ENCODE peak calls at places on chromosomes 1 and 21, in four cellular contexts. One of them, this sample, is unnamed.

GRCh38 chr1:51327386-51327785 is 3.0 kb downstream of the TTC39A start:
- DNase-seq in GM20000: no peak
- DNase-seq in nephron progenitor cell: no peak
- DNase-seq in spleen: no peak
- DNase-seq in this sample: no peak

GRCh38 chr21:41345934-41346685 is 15.7 kb upstream of the MX2 start:
- DNase-seq in GM20000: no peak
- DNase-seq in spleen: no peak
- DNase-seq in nephron progenitor cell: no peak
- DNase-seq in this sample: no peak

GRCh38 chr1:118862755-118863154 is 125.4 kb downstream of the TBX15 start:
- DNase-seq in spleen: no peak
- DNase-seq in nephron progenitor cell: no peak
- DNase-seq in GM20000: no peak
- DNase-seq in this sample: no peak

GRCh38 chr1:71434240-71434639 is 353.4 kb upstream of the ZRANB2 start:
- DNase-seq in spleen: no peak
- DNase-seq in GM20000: no peak
- DNase-seq in nephron progenitor cell: no peak
- DNase-seq in this sample: no peak

GRCh38 chr1:184461321-184461720 is 74.5 kb downstream of the C1orf21 start:
- DNase-seq in nephron progenitor cell: no peak
- DNase-seq in spleen: no peak
- DNase-seq in GM20000: no peak
- DNase-seq in this sample: no peak

GRCh38 chr1:44105810-44106209 is 12.8 kb upstream of the KLF17 start:
- DNase-seq in spleen: no peak
- DNase-seq in GM20000: no peak
- DNase-seq in nephron progenitor cell: no peak
- DNase-seq in this sample: no peak

GRCh38 chr1:230857822-230858221 is 10.5 kb downstream of the C1orf198 start:
- DNase-seq in spleen: no peak
- DNase-seq in nephron progenitor cell: no peak
- DNase-seq in GM20000: no peak
- DNase-seq in this sample: no peak

GRCh38 chr1:43991200-43991475 is 261 bp upstream of the CCDC24 start:
- DNase-seq in spleen: no peak
- DNase-seq in GM20000: no peak
- DNase-seq in nephron progenitor cell: no peak
- DNase-seq in this sample: no peak

GRCh38 chr1:94304553-94304952 is 67.2 kb upstream of the ARHGAP29 start:
- DNase-seq in spleen: no peak
- DNase-seq in GM20000: no peak
- DNase-seq in nephron progenitor cell: no peak
- DNase-seq in this sample: no peak

GRCh38 chr1:117606608-117607261 is 887 bp downstream of the TENT5C start:
- DNase-seq in GM20000: peak
- DNase-seq in nephron progenitor cell: peak
- DNase-seq in spleen: peak
- DNase-seq in this sample: peak

GRCh38 chr1:203146537-203146936 is 19.0 kb downstream of the ADORA1 start:
- DNase-seq in spleen: no peak
- DNase-seq in nephron progenitor cell: no peak
- DNase-seq in GM20000: no peak
- DNase-seq in this sample: no peak

GRCh38 chr1:162421258-162422194 is 9.6 kb upstream of the SH2D1B start:
- DNase-seq in GM20000: no peak
- DNase-seq in nephron progenitor cell: no peak
- DNase-seq in spleen: no peak
- DNase-seq in this sample: no peak

This sample was measured in activated T-helper 9 cell treated with anti-CD3 and anti-CD28 coated beads, Interleukin-2, amount 50 U/mL, for 16 hours.